ENCODE peak calls at places on chromosomes 3 and 15, in ten cellular contexts. I, W, K, F, Z, C, G, Q, R and E are unnamed samples.

GRCh38 chr15:75640483-75641175 is 605 bp upstream of the IMP3 start:
- DNase-seq in K (peak; percentile 55), W (peak; percentile 33), G (no peak), I (peak; percentile 69), Q (peak; percentile 78), F (peak; percentile 80), Z (peak; percentile 55), C (peak; percentile 53), R (peak; percentile 76), E (peak; percentile 58)

GRCh38 chr15:56821721-56822425 is 88.6 kb upstream of the ZNF280D start:
- DNase-seq in F (no peak), G (no peak), R (peak; percentile 25), I (peak; percentile 79), Z (peak; percentile 69), Q (peak; percentile 69), C (peak; percentile 72), W (peak; percentile 69), K (peak; percentile 91), E (peak; percentile 53)

GRCh38 chr3:59872121-59872520 is 822.3 kb upstream of the CFAP20DC start:
- DNase-seq in F (no peak), Q (no peak), K (peak; percentile 9), W (no peak), I (no peak), C (no peak), Z (no peak), G (no peak), R (no peak), E (no peak)

GRCh38 chr3:165185707-165186327 is 10.4 kb downstream of the SLITRK3 start:
- DNase-seq in F (no peak), C (peak; percentile 75), G (no peak), I (peak; percentile 75), R (peak; percentile 32), Q (peak; percentile 72), W (peak; percentile 84), Z (peak; percentile 73), K (peak; percentile 32), E (peak; percentile 41)

GRCh38 chr15:70181626-70182255 is 84.0 kb upstream of the TLE3 start:
- DNase-seq in K (no peak), W (no peak), R (no peak), Q (no peak), F (no peak), I (no peak), G (no peak), C (no peak), Z (no peak), E (no peak)

GRCh38 chr3:40196966-40197365 is 112.5 kb upstream of the EIF1B start:
- DNase-seq in F (no peak), G (no peak), I (no peak), K (no peak), W (no peak), Q (no peak), R (no peak), C (no peak), Z (no peak), E (no peak)

GRCh38 chr15:68553594-68553993 is 25.2 kb upstream of the CORO2B start:
- DNase-seq in Z (no peak), C (no peak), F (no peak), R (no peak), K (no peak), G (no peak), W (no peak), I (no peak), Q (no peak), E (no peak)

GRCh38 chr15:74333093-74333492 is 34.4 kb downstream of the CYP11A1 start:
- DNase-seq in I (no peak), Z (no peak), K (no peak), C (no peak), F (no peak), R (no peak), W (no peak), G (no peak), Q (no peak), E (no peak)

GRCh38 chr15:96326551-96327154 is 3.8 kb upstream of the NR2F2 start:
- DNase-seq in W (peak; percentile 78), F (no peak), Q (peak; percentile 61), Z (peak; percentile 65), K (peak; percentile 60), R (no peak), I (peak; percentile 78), C (peak; percentile 36), G (no peak), E (peak; percentile 16)

DNA sequence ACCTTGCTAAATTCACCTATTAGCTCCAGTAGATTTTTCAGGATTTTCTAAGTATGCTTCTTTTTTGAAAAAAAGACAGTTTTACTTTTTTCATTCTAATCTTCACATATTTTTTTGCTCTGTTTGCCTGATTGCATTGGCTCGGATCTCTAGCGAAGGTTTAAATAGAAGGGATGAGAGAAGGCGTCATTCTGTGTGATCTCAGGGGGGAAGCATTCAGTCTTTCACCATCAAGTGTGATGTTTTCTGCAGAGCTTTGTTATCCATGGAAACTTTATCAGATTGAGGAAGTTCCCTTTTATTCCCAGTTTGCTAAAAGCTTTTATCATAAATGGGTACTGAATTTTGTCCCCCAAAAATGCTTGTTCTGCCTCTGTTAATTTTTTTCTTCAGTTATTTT is 120.3 kb downstream of the LRRK1 start:
- DNase-seq in G (no peak), F (no peak), I (peak; percentile 94), W (no peak), Q (no peak), Z (no peak), C (no peak), K (peak; percentile 90), R (no peak), E (no peak)
- H3K4me1 ChIP-seq in G (no peaks in the 10 kb centered on the region), F (no peaks in the 10 kb centered on the region), I (no peaks in the 10 kb centered on the region), W (no peaks in the 10 kb centered on the region), Q (peaks cover 9% of the 10 kb centered on the region), Z (no peaks in the 10 kb centered on the region), C (no peaks in the 10 kb centered on the region), K (no peaks in the 10 kb centered on the region), R (no peaks in the 10 kb centered on the region), E (no peaks in the 10 kb centered on the region)

GRCh38 chr3:33787328-33788009 is 11.0 kb upstream of the PDCD6IP start:
- DNase-seq in G (no peak), C (peak; percentile 81), Q (peak; percentile 70), K (peak; percentile 62), F (no peak), W (peak; percentile 83), R (peak; percentile 39), Z (peak; percentile 84), I (peak; percentile 82), E (peak; percentile 31)
- H3K4me3 ChIP-seq in G (no peak overlapping the region), C (no peak overlapping the region), Q (no peak overlapping the region), K (peak overlapping the region; percentile 38), F (no peak overlapping the region), W (peak overlapping the region; percentile 41), R (peak overlapping the region; percentile 59), Z (peak overlapping the region; percentile 39), I (peak overlapping the region; percentile 1), E (no peak overlapping the region)

GRCh38 chr3:99522147-99522546 is 116.2 kb upstream of the COL8A1 start:
- DNase-seq in Z (peak; percentile 81), W (no peak), Q (no peak), K (no peak), G (no peak), C (no peak), F (no peak), R (no peak), I (no peak), E (no peak)
- TF ChIP-seq CTCF in Z (no peak), W (no peak), Q (no peak), K (no peak), G (no peak), C (no peak), F (no peak), R (no peak), I (no peak), E (no peak)

GRCh38 chr15:100248236-100248635 is 93.5 kb downstream of the ADAMTS17 start:
- DNase-seq in K (no peak), R (no peak), G (no peak), Z (no peak), Q (no peak), C (no peak), F (peak; percentile 48), I (no peak), W (no peak), E (no peak)

GRCh38 chr15:100245496-100245838 is 96.3 kb downstream of the ADAMTS17 start:
- DNase-seq in K (no peak), R (no peak), Q (no peak), W (no peak), G (no peak), I (peak; percentile 48), Z (no peak), F (no peak), C (no peak), E (no peak)

GRCh38 chr15:100249096-100249815 is 92.5 kb downstream of the ADAMTS17 start:
- DNase-seq in W (no peak), G (no peak), I (no peak), F (peak; percentile 51), Q (no peak), C (no peak), R (no peak), K (no peak), Z (no peak), E (no peak)

GRCh38 chr15:100245855-100246254 is 95.9 kb downstream of the ADAMTS17 start:
- DNase-seq in Z (no peak), C (no peak), F (peak; percentile 9), Q (no peak), G (no peak), K (no peak), I (no peak), W (peak; percentile 30), R (no peak), E (no peak)

DNA sequence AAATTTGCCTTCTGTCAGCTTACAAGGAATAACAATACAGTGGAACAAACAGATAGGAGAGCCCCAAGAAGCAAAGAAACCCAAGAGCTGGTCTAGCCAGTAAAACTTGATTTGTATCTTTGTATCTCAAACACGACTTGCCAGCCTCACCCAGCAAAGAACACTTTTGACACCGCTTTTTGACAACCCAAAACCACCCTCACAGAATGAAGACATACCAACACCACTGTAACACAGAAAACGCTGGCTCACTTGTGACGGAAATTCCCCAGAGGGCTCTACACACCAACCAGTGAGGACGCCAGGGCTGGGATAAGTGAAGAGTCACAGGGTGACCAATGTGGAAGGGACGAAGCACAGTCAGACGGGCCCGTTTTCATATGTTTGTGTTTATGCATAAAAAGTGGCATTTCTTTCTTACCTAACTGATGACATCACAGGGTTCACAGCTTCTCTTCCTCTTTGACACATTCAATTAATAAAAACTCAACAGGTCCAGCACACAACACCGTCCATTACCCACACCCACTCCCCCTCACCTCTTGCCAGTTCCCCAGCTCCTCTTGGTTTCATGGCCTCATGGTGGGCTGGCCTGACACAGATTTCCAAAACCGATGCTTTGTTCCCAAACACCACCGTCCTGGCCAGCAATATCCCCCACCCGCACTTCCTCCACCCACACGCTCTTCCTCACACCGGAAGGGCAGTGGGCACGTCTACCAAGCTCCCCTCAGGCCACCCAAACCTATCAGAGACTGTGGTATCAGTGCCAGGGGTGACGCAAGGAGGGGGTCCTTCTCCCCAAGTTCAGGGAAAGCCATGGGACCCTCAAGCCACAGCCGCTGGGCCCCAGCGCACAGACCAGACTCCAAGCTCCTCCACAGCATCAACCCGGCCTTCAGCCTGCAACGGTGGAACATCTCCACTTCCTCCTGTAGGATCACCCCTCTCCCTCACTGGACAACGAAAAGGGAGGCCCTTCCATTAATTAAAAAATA is 94.2 kb downstream of the ADAMTS17 start:
- DNase-seq in K (no peak), W (no peak), I (no peak), R (no peak), F (peak; percentile 46), Z (peak; percentile 39), G (no peak), C (no peak), Q (no peak), E (peak; percentile 54)
- H3K4me1 ChIP-seq in K (no peaks in the 10 kb centered on the region), W (peaks cover 11% of the 10 kb centered on the region), I (no peaks in the 10 kb centered on the region), R (no peaks in the 10 kb centered on the region), F (no peaks in the 10 kb centered on the region), Z (peaks cover 5% of the 10 kb centered on the region), G (no peaks in the 10 kb centered on the region), C (no peaks in the 10 kb centered on the region), Q (no peaks in the 10 kb centered on the region), E (no peaks in the 10 kb centered on the region)